ENCODE peak calls at places on chromosome 12, in four cellular contexts. C, Z, Q and O are unnamed samples.

GRCh38 chr12:110338754-110339153 is 57.7 kb downstream of the ATP2A2 start:
- DNase-seq in C (no peak), Z (peak), Q (peak), O (no peak)

GRCh38 chr12:12178545-12178944 is 88.3 kb downstream of the LRP6 start:
- DNase-seq in C (no peak), Z (no peak), Q (no peak), O (no peak)

GRCh38 chr12:14628771-14629170 is 61.1 kb upstream of the PLBD1 start:
- DNase-seq in C (no peak), Z (no peak), Q (no peak), O (no peak)

GRCh38 chr12:6534914-6535696 is 788 bp downstream of the GAPDH start:
- DNase-seq in C (peak), Z (peak), Q (no peak), O (no peak)

GRCh38 chr12:116959845-116960514 is 49.2 kb downstream of the FBXW8 start:
- DNase-seq in C (no peak), Z (no peak), Q (no peak), O (no peak)

GRCh38 chr12:99253068-99253467 is 394.5 kb upstream of the GARIN6 start:
- DNase-seq in C (peak), Z (no peak), Q (no peak), O (no peak)

GRCh38 chr12:49527361-49528130 is 11.3 kb upstream of the KCNH3 start:
- DNase-seq in C (no peak), Z (no peak), Q (no peak), O (no peak)

GRCh38 chr12:102061096-102061555 is 665 bp downstream of the WASHC3 start:
- DNase-seq in C (peak), Z (peak), Q (no peak), O (no peak)

GRCh38 chr12:11794311-11794710 is 144.8 kb downstream of the ETV6 start:
- DNase-seq in C (no peak), Z (no peak), Q (no peak), O (no peak)

GRCh38 chr12:23528316-23528715 is 421.2 kb downstream of the SOX5 start:
- DNase-seq in C (no peak), Z (no peak), Q (no peak), O (no peak)

GRCh38 chr12:193282-193681 is 20.7 kb downstream of the SLC6A12 start:
- DNase-seq in C (no peak), Z (no peak), Q (no peak), O (no peak)

GRCh38 chr12:121814429-121815119 is 10.8 kb downstream of the SETD1B start:
- DNase-seq in C (no peak), Z (no peak), Q (no peak), O (no peak)

GRCh38 chr12:119683413-119683812 is 15.5 kb downstream of the PRKAB1 start:
- DNase-seq in C (no peak), Z (no peak), Q (no peak), O (no peak)

GRCh38 chr12:117279606-117280005 is 81.8 kb downstream of the NOS1 start:
- DNase-seq in C (no peak), Z (no peak), Q (no peak), O (no peak)

GRCh38 chr12:59452259-59452658 is 143.6 kb upstream of the SLC16A7 start:
- DNase-seq in C (no peak), Z (no peak), Q (no peak), O (no peak)

GRCh38 chr12:117046861-117047530 is 52.2 kb downstream of the TESC start:
- DNase-seq in C (no peak), Z (no peak), Q (no peak), O (no peak)

GRCh38 chr12:58503731-58504520 is 416.4 kb downstream of the LRIG3 start:
- DNase-seq in C (no peak), Z (no peak), Q (no peak), O (no peak)

GRCh38 chr12:118741196-118741595 is 240.1 kb upstream of the SRRM4 start:
- DNase-seq in C (no peak), Z (no peak), Q (no peak), O (no peak)

GRCh38 chr12:104788848-104789271 is 169.2 kb downstream of the SLC41A2 start:
- DNase-seq in C (no peak), Z (no peak), Q (no peak), O (no peak)

GRCh38 chr12:26630546-26631027 is 202.4 kb downstream of the ITPR2 start:
- DNase-seq in C (peak), Z (no peak), Q (no peak), O (no peak)

GRCh38 chr12:110846615-110847566 is at the start of gene CCDC63:
- DNase-seq in C (peak), Z (peak), Q (peak), O (no peak)

GRCh38 chr12:12534975-12535374 is 27.7 kb downstream of the DUSP16 start:
- DNase-seq in C (no peak), Z (no peak), Q (no peak), O (no peak)

GRCh38 chr12:128643106-128643651 is 180.6 kb downstream of the SLC15A4 start:
- DNase-seq in C (no peak), Z (no peak), Q (no peak), O (no peak)

GRCh38 chr12:28415755-28416154 is 225.5 kb downstream of the CCDC91 start:
- DNase-seq in C (no peak), Z (peak), Q (no peak), O (no peak)

GRCh38 chr12:106984588-106985137 is 2.3 kb downstream of the MTERF2 start:
- DNase-seq in C (no peak), Z (peak), Q (no peak), O (no peak)

GRCh38 chr12:90301734-90302133 is 593.1 kb upstream of the ATP2B1 start:
- DNase-seq in C (no peak), Z (no peak), Q (no peak), O (no peak)

GRCh38 chr12:57764662-57765002 is 2.2 kb downstream of the CYP27B1 start:
- DNase-seq in C (no peak), Z (no peak), Q (no peak), O (no peak)

GRCh38 chr12:71558445-71558844 is 105.2 kb downstream of the ZFC3H1 start:
- DNase-seq in C (no peak), Z (no peak), Q (no peak), O (no peak)

GRCh38 chr12:71552728-71553501 is 110.7 kb downstream of the ZFC3H1 start:
- DNase-seq in C (peak), Z (no peak), Q (no peak), O (no peak)

GRCh38 chr12:71556471-71556870 is 107.2 kb downstream of the ZFC3H1 start:
- DNase-seq in C (no peak), Z (no peak), Q (no peak), O (no peak)

GRCh38 chr12:71551529-71551928 is 111.9 kb downstream of the LGR5 start:
- DNase-seq in C (no peak), Z (peak), Q (peak), O (no peak)

DNA sequence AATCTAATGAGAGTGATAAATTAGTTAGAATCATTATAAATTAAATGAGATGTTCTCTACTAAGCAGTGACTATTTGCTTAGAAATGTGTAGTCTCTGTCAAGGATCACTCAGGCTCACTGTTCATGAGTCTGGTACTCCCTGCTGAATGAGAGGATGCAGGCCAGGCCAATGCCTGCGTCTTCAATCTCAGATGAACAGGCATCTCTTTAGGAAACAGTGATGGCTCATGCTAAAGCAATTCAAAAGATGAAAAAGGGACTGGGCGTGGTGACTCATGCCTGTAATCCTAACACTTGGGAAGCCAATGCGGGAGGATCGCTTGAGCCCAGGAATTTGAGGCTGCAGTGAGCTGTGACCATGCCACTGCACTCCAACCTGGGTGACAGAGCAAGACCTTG is 106.8 kb downstream of the ZFC3H1 start:
- DNase-seq in C (peak), Z (no peak), Q (peak), O (peak)
- TF ChIP-seq SIN3A in C (no peak), Z (no peak), Q (peak), O (no peak)

GRCh38 chr12:94706250-94706661 is 55.9 kb upstream of the TMCC3 start:
- DNase-seq in C (no peak), Z (no peak), Q (no peak), O (no peak)

GRCh38 chr12:94710933-94711332 is 60.6 kb upstream of the TMCC3 start:
- DNase-seq in C (peak), Z (peak), Q (peak), O (no peak)

GRCh38 chr12:94704452-94704871 is 54.1 kb upstream of the TMCC3 start:
- DNase-seq in C (peak), Z (no peak), Q (no peak), O (no peak)

GRCh38 chr12:94705656-94706055 is 55.3 kb upstream of the TMCC3 start:
- DNase-seq in C (no peak), Z (no peak), Q (no peak), O (no peak)

GRCh38 chr12:94707892-94708291 is 57.5 kb upstream of the TMCC3 start:
- DNase-seq in C (no peak), Z (no peak), Q (no peak), O (no peak)
- TF ChIP-seq SIN3A in C (no peak), Z (no peak), Q (no peak), O (no peak)

GRCh38 chr12:52295663-52296062 is 4.3 kb upstream of the KRT81 start:
- DNase-seq in C (no peak), Z (no peak), Q (no peak), O (no peak)
- TF ChIP-seq SIN3A in C (no peak), Z (no peak), Q (no peak), O (no peak)

GRCh38 chr12:92927055-92927435 is 2.0 kb downstream of the EEA1 start:
- DNase-seq in C (peak), Z (no peak), Q (no peak), O (no peak)

GRCh38 chr12:92926549-92926948 is 2.5 kb downstream of the EEA1 start:
- DNase-seq in C (no peak), Z (no peak), Q (no peak), O (no peak)

GRCh38 chr12:92927436-92928116 is 1.5 kb downstream of the EEA1 start:
- DNase-seq in C (peak), Z (peak), Q (no peak), O (no peak)

DNA sequence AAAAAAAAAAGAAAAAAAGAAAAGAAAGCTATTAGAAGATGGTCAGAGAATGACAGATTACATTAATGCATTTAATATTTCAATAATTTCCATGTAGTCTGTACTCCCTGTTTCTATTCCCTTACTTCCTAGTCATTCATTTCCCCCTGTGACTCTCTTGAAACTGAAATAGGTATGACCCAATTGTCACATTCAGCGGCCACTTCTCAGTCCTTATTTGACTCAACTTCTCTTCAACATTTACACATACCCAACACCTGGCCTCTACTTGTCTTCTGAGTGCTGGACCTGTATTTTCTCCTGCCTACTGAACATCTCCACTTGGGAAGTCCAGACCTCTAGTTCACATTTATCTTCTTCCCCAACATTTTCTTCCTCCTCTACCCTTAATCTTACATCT is 7.2 kb downstream of the EEA1 start:
- DNase-seq in C (no peak), Z (no peak), Q (no peak), O (no peak)
- TF ChIP-seq SIN3A in C (no peak), Z (no peak), Q (no peak), O (no peak)

DNA sequence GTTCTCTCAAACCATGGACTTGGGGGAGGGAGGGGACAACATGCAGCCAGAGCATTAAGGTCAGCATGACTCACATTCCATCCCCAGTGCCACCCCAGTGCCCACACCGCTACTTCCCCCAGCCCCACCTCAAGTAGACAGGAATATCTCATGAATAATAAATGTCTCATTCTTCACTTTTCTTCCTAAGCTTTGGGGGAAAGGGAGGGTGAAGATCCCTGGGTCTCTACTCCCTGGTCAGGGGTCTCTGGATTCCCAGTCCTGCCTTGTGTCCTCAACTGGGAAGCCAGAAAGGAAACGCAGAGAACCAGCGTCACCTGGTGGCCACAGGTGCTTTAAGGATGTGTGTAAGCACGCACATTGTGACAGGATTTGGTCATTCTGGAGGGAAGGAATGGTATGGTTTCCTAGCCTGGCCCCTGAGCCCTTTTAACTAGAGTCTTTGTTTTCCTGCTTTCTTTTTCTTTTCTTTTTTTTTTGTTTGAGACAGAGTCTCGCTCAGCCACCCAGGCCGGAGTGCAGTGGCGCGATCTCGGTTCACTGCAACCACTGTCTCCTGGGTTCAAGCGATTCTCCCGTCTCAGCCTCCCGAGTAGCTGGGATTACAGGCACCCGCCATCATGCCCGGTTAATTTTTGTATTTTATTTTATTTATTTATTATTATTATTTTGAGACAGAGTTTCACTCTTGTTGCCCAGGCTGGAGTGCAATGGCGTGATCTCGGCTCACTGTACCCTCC is 3.4 kb downstream of the GPR84 start:
- DNase-seq in C (peak), Z (peak), Q (peak), O (peak)
- TF ChIP-seq SIN3A in C (no peak), Z (no peak), Q (no peak), O (no peak)

GRCh38 chr12:50678650-50679049 is 85.3 kb upstream of the ATF1 start:
- DNase-seq in C (no peak), Z (no peak), Q (no peak), O (no peak)

GRCh38 chr12:50676761-50677160 is 87.1 kb upstream of the ATF1 start:
- DNase-seq in C (no peak), Z (no peak), Q (no peak), O (no peak)

GRCh38 chr12:50672158-50672557 is 91.7 kb upstream of the ATF1 start:
- DNase-seq in C (no peak), Z (no peak), Q (no peak), O (no peak)

DNA sequence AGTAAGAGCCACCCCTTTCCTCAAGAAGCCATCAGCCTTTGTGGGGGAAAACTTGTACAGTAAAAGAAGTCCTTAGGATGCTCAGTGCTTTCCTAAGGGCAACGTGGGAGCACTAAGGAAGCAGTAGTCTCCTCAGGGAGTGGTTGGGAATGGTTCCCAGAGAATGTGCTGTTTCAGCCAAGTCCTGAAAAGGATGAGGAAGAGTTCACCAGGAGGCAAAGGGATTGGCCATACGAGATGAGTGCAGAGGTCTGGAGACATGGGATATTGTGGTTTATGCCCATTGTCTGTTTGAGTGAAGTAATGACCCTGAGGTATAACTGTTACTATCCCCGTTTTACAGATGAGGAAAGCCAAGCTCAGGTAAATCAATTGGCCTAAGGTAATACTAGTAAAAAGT is 86.0 kb upstream of the ATF1 start:
- DNase-seq in C (no peak), Z (no peak), Q (no peak), O (no peak)
- TF ChIP-seq SIN3A in C (no peak), Z (no peak), Q (no peak), O (no peak)